ENCODE peak calls at places on chromosomes 2 and 18, in six cellular contexts. B is NB4, N is ELR, S is HEK293T, E is fibroblast of the aortic adventitia, A is WTC11. Y is an unnamed sample.

GRCh38 chr2:101047774-101048173 is 45.7 kb downstream of the RPL31 start:
- DNase-seq in A (no peak), B (no peak), S (no peak), E (peak; percentile 78), N (no peak), Y (no peak)

GRCh38 chr2:221022554-221022953 is 549.5 kb downstream of the EPHA4 start:
- DNase-seq in A (no peak), B (no peak), E (no peak), S (no peak), N (no peak), Y (no peak)

GRCh38 chr2:133240505-133241230 is 327.6 kb downstream of the NCKAP5 start:
- DNase-seq in B (no peak), N (peak; percentile 43), E (peak; percentile 7), S (no peak), A (no peak), Y (no peak)

GRCh38 chr2:135144343-135144742 is 92.3 kb downstream of the RAB3GAP1 start:
- DNase-seq in N (no peak), E (no peak), A (no peak), B (no peak), S (no peak), Y (no peak)

GRCh38 chr2:29921560-29921915 is at the start of gene ALK:
- DNase-seq in S (peak; percentile 95), A (peak; percentile 97), N (peak; percentile 75), E (peak; percentile 62), B (peak; percentile 77), Y (peak; percentile 22)

GRCh38 chr2:17620280-17620679 is 79.8 kb downstream of the VSNL1 start:
- DNase-seq in B (no peak), E (peak; percentile 56), A (peak; percentile 30), N (no peak), S (no peak), Y (no peak)

GRCh38 chr2:25491966-25492532 is 150.3 kb upstream of the DNMT3A start:
- DNase-seq in E (peak; percentile 84), N (peak; percentile 47), S (no peak), A (no peak), B (no peak), Y (no peak)

GRCh38 chr2:40043191-40043590 is 264.1 kb upstream of the THUMPD2 start:
- DNase-seq in S (no peak), B (no peak), E (no peak), A (no peak), N (peak; percentile 58), Y (no peak)

GRCh38 chr2:182167882-182168281 is 182.2 kb downstream of the PPP1R1C start:
- DNase-seq in B (no peak), A (no peak), S (no peak), E (no peak), N (no peak), Y (no peak)

GRCh38 chr18:23690505-23691068 is 1.3 kb downstream of the LAMA3 start:
- DNase-seq in E (no peak), A (peak; percentile 36), N (peak; percentile 12), B (no peak), S (no peak), Y (no peak)

GRCh38 chr18:63070750-63071502 is 248.6 kb downstream of the BCL2 start:
- DNase-seq in S (no peak), N (no peak), E (no peak), B (no peak), A (no peak), Y (no peak)

GRCh38 chr2:25076749-25077148 is 34.9 kb downstream of the EFR3B start:
- DNase-seq in N (no peak), A (no peak), E (no peak), B (peak; percentile 16), S (no peak), Y (no peak)

GRCh38 chr18:62847081-62847480 is 131.7 kb downstream of the PHLPP1 start:
- DNase-seq in A (no peak), S (no peak), B (no peak), N (no peak), E (no peak), Y (no peak)

GRCh38 chr2:17539993-17540812 is at the start of gene VSNL1:
- DNase-seq in S (peak; percentile 75), N (no peak), E (peak; percentile 77), A (peak; percentile 95), B (no peak), Y (no peak)

GRCh38 chr2:190876641-190877040 is 4.0 kb upstream of the GLS start:
- DNase-seq in E (peak; percentile 37), B (no peak), A (no peak), N (no peak), S (no peak), Y (no peak)

GRCh38 chr18:59907172-59907571 is 7.4 kb downstream of the PMAIP1 start:
- DNase-seq in S (no peak), N (peak; percentile 62), E (no peak), B (peak; percentile 43), A (no peak), Y (no peak)

GRCh38 chr2:29014811-29015414 is 33.8 kb downstream of the TOGARAM2 start:
- DNase-seq in E (peak; percentile 12), S (no peak), A (no peak), N (peak; percentile 64), B (peak; percentile 93), Y (peak; percentile 43)

GRCh38 chr2:55743583-55743982 is 49.9 kb upstream of the PNPT1 start:
- DNase-seq in B (no peak), A (no peak), N (peak; percentile 89), S (no peak), E (peak; percentile 86), Y (no peak)

GRCh38 chr2:86301711-86302202 is 35.7 kb downstream of the REEP1 start:
- DNase-seq in E (no peak), S (no peak), N (no peak), A (no peak), B (peak; percentile 19), Y (no peak)

GRCh38 chr18:74996055-74996454 is 212.9 kb downstream of the PTGR3 start:
- DNase-seq in N (no peak), B (no peak), A (no peak), S (no peak), E (no peak), Y (no peak)

GRCh38 chr2:120675460-120676130 is 60.1 kb upstream of the GLI2 start:
- DNase-seq in B (peak; percentile 79), E (peak; percentile 66), A (peak; percentile 84), S (peak; percentile 84), N (peak; percentile 74), Y (peak; percentile 67)